ENCODE peak calls at places on chromosomes 13 and 19, in eight cellular contexts. Y is esophagus squamous epithelium, Z is brain microvascular endothelial cell, E is fibroblast of lung, X is heart right ventricle, G is right cardiac atrium, U is transverse colon, V is left ventricle myocardium inferior. H is an unnamed sample. For H3K27me3, the result is how much of the 10 kb centered on the place peaks cover.

GRCh38 chr19:51359294-51359693 is 6.9 kb downstream of the ETFB start:
- DNase-seq in Z (peak), V (no peak), G (no peak), E (peak), X (no peak), U (no peak), Y (no peak), H (no peak)

GRCh38 chr19:47720669-47721068 is 7.4 kb downstream of the EHD2 start:
- DNase-seq in G (no peak), U (no peak), Z (no peak), X (no peak), V (no peak), Y (no peak), E (no peak), H (no peak)

GRCh38 chr19:29477831-29478577 is 47.8 kb upstream of the VSTM2B start:
- DNase-seq in U (no peak), G (no peak), V (no peak), Y (no peak), Z (no peak), E (no peak), X (no peak), H (no peak)

GRCh38 chr13:32246468-32246867 is 68.7 kb downstream of the ZAR1L start:
- DNase-seq in E (peak), Y (no peak), U (peak), G (peak), Z (peak), X (peak), V (peak), H (peak)

GRCh38 chr13:82747948-82748347 is 1134.3 kb downstream of the SLITRK1 start:
- DNase-seq in Z (no peak), V (no peak), U (no peak), G (no peak), E (peak), Y (no peak), X (no peak), H (no peak)

GRCh38 chr13:51619614-51620013 is 35.4 kb downstream of the WDFY2 start:
- DNase-seq in Y (no peak), V (no peak), U (no peak), Z (peak), G (no peak), E (peak), X (no peak), H (no peak)

GRCh38 chr13:113875829-113876228 is 12.0 kb upstream of the GAS6 start:
- DNase-seq in U (no peak), V (no peak), Y (no peak), E (no peak), Z (no peak), G (no peak), X (no peak), H (no peak)

GRCh38 chr13:37701306-37701705 is 102.7 kb upstream of the POSTN start:
- DNase-seq in E (peak), U (no peak), Z (peak), G (no peak), X (no peak), Y (no peak), V (no peak), H (no peak)

GRCh38 chr19:19457691-19458090 is 52.2 kb downstream of the GATAD2A start:
- DNase-seq in G (no peak), Y (no peak), V (no peak), U (no peak), E (no peak), X (no peak), Z (no peak), H (no peak)

GRCh38 chr13:109744512-109745051 is 41.8 kb downstream of the IRS2 start:
- DNase-seq in E (peak), Y (no peak), X (no peak), V (peak), G (no peak), U (peak), Z (peak), H (no peak)

GRCh38 chr19:52331757-52332156 is 4.3 kb upstream of the ZNF610 start:
- DNase-seq in U (no peak), Y (no peak), E (peak), V (no peak), Z (no peak), G (no peak), X (no peak), H (no peak)

GRCh38 chr19:14786421-14786851 is 8.1 kb upstream of the ADGRE2 start:
- DNase-seq in V (no peak), E (peak), U (no peak), X (peak), Y (no peak), Z (no peak), G (no peak), H (no peak)

GRCh38 chr13:97226013-97226412 is 3.9 kb downstream of the MBNL2 start:
- DNase-seq in U (no peak), Y (no peak), Z (no peak), V (no peak), X (no peak), E (no peak), G (peak), H (no peak)

GRCh38 chr13:54563286-54563685 is 1534.7 kb downstream of the OLFM4 start:
- DNase-seq in V (no peak), Y (no peak), Z (no peak), G (no peak), U (no peak), E (no peak), X (no peak), H (no peak)

GRCh38 chr19:17209126-17210036 is 5.8 kb upstream of the USE1 start:
- DNase-seq in Y (no peak), Z (no peak), X (no peak), G (no peak), U (peak), V (no peak), E (peak), H (no peak)

GRCh38 chr13:98536729-98537128 is 40.2 kb downstream of the STK24 start:
- DNase-seq in X (no peak), U (no peak), E (no peak), Y (no peak), G (peak), Z (no peak), V (no peak), H (no peak)

GRCh38 chr13:28474491-28475134 is 20.3 kb downstream of the FLT1 start:
- DNase-seq in X (no peak), U (no peak), V (no peak), Y (no peak), E (no peak), G (no peak), Z (no peak), H (no peak)

GRCh38 chr13:48233886-48234488 is 981 bp downstream of the ITM2B start:
- DNase-seq in X (no peak), E (peak), G (no peak), Z (no peak), U (no peak), V (no peak), Y (no peak), H (no peak)

GRCh38 chr19:48635966-48636858 is 967 bp downstream of the DBP start:
- DNase-seq in G (peak), V (no peak), E (no peak), X (no peak), U (peak), Z (no peak), Y (no peak), H (peak)

GRCh38 chr13:32232263-32232662 is 82.9 kb downstream of the ZAR1L start:
- DNase-seq in G (no peak), V (no peak), E (no peak), Y (no peak), U (no peak), Z (no peak), X (no peak), H (no peak)

GRCh38 chr19:49058592-49058991 is 1.0 kb upstream of the CGB7 start:
- DNase-seq in Z (peak), G (no peak), X (no peak), U (no peak), E (no peak), V (no peak), Y (no peak), H (no peak)

GRCh38 chr13:40171566-40171965 is 494.9 kb downstream of the FOXO1 start:
- DNase-seq in X (no peak), E (no peak), Z (no peak), Y (no peak), U (no peak), G (no peak), V (no peak), H (no peak)

GRCh38 chr13:23427342-23428182 is 5.9 kb downstream of the SACS start:
- DNase-seq in V (no peak), E (peak), Z (peak), Y (no peak), X (no peak), U (peak), G (peak), H (peak)

GRCh38 chr13:98232456-98232855 is 55.4 kb upstream of the RNF113B start:
- DNase-seq in V (no peak), X (no peak), Y (no peak), G (no peak), E (no peak), U (no peak), Z (no peak), H (no peak)

GRCh38 chr19:10246511-10246910 is 5.5 kb upstream of the MRPL4 start:
- DNase-seq in Z (no peak), E (no peak), U (no peak), G (no peak), V (no peak), X (no peak), Y (no peak), H (no peak)

GRCh38 chr19:10353793-10354391 is 14.5 kb upstream of the ICAM3 start:
- DNase-seq in X (peak), Z (peak), G (peak), E (peak), V (peak), U (peak), Y (no peak), H (no peak)

GRCh38 chr19:20840371-20840770 is 64.3 kb downstream of the ZNF66 start:
- DNase-seq in Z (no peak), V (no peak), G (no peak), E (no peak), U (no peak), Y (no peak), X (no peak), H (no peak)

GRCh38 chr13:113273856-113274590 is 23.0 kb upstream of the LAMP1 start:
- DNase-seq in E (peak), V (no peak), G (no peak), Z (peak), X (no peak), U (no peak), Y (no peak), H (no peak)

GRCh38 chr13:94542917-94543316 is 53.0 kb downstream of the TGDS start:
- DNase-seq in Z (no peak), Y (no peak), E (no peak), G (no peak), V (no peak), X (no peak), U (no peak), H (no peak)

GRCh38 chr19:45505151-45505995 is 1.9 kb upstream of the VASP start:
- DNase-seq in U (no peak), G (peak), Y (no peak), V (no peak), E (no peak), Z (peak), X (no peak), H (no peak)

GRCh38 chr13:34405410-34405809 is 536.7 kb upstream of the NBEA start:
- DNase-seq in V (no peak), Y (no peak), G (no peak), Z (no peak), X (no peak), U (no peak), E (no peak), H (no peak)
- H3K27me3 ChIP-seq in V (under half), Y (under half), G (under half), Z (under half), X (under half), U (under half), E (under half), H (under half)

GRCh38 chr19:8126511-8126910 is 22.9 kb downstream of the FBN3 start:
- DNase-seq in X (no peak), G (peak), Z (no peak), V (no peak), Y (no peak), E (no peak), U (no peak), H (no peak)

GRCh38 chr19:8123683-8124082 is 25.7 kb downstream of the FBN3 start:
- DNase-seq in G (peak), V (no peak), Y (no peak), U (no peak), X (no peak), E (no peak), Z (no peak), H (no peak)

GRCh38 chr19:8127311-8127710 is 22.1 kb downstream of the FBN3 start:
- DNase-seq in E (no peak), U (no peak), Z (no peak), G (no peak), V (no peak), Y (no peak), X (no peak), H (no peak)

GRCh38 chr19:8128551-8128950 is 20.8 kb downstream of the FBN3 start:
- DNase-seq in Z (no peak), U (no peak), V (no peak), Y (no peak), X (no peak), E (no peak), G (no peak), H (no peak)

GRCh38 chr19:8126008-8126407 is 23.4 kb downstream of the FBN3 start:
- DNase-seq in E (no peak), U (no peak), Z (no peak), V (no peak), X (no peak), Y (no peak), G (peak), H (no peak)
- H3K27me3 ChIP-seq in E (under half), U (under half), Z (under half), V (half or more), X (under half), Y (under half), G (under half), H (under half)

GRCh38 chr19:279656-280055 is 11.5 kb downstream of the PLPP2 start:
- DNase-seq in X (no peak), G (no peak), Z (no peak), E (no peak), Y (no peak), V (no peak), U (no peak), H (no peak)

GRCh38 chr19:281992-282391 is 9.2 kb downstream of the PLPP2 start:
- DNase-seq in X (no peak), U (no peak), G (no peak), E (no peak), Y (no peak), Z (no peak), V (no peak), H (no peak)

GRCh38 chr19:280541-281007 is 10.6 kb downstream of the PLPP2 start:
- DNase-seq in G (no peak), U (no peak), V (no peak), E (no peak), X (no peak), Z (no peak), Y (no peak), H (no peak)

GRCh38 chr19:282501-282900 is 8.7 kb downstream of the PLPP2 start:
- DNase-seq in V (no peak), X (no peak), G (no peak), U (no peak), Z (no peak), Y (no peak), E (no peak), H (no peak)

DNA sequence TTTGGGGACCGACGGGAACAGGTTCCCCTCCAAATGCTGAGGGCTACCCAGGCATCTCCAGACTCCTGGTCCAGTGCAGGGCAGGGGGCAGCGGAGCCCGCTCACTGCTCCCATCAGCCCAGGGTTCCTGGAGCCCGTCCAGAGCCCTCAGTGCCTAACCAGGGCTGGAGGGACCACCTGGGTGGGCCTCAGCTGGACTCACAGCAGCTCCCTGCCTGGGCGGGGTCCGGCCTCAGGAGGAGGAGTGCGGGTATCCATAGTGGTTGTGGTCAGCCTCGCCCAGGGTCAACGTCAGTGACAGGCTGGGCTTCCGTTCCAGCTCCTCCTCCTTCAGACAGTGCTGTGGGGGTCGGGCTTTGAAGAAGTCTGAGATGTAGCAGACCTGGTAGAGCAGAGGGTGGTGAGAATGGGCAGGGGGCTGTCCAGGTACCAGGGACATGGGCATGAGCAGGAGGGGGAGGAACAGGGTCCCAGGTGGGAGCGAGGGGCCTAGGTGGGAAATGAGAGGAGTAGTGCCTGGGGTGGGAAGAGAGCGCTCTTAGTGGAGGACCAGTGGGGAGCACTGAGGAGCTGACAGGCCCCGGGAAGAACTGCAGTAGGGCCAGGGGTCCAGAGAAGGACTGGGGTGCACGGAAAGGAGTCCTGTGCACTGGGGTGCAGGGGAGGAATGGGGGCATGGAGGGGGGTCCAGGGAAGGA is 9.9 kb downstream of the PLPP2 start:
- DNase-seq in G (no peak), V (no peak), E (no peak), Z (no peak), U (no peak), X (no peak), Y (no peak), H (no peak)
- H3K27me3 ChIP-seq in G (under half), V (half or more), E (under half), Z (under half), U (under half), X (under half), Y (under half), H (under half)

GRCh38 chr19:12987781-12988180 is 7.5 kb upstream of the NFIX start:
- DNase-seq in V (no peak), Y (no peak), X (no peak), Z (no peak), U (no peak), E (no peak), G (no peak), H (no peak)
- H3K27me3 ChIP-seq in V (under half), Y (under half), X (under half), Z (under half), U (under half), E (under half), G (under half), H (under half)

DNA sequence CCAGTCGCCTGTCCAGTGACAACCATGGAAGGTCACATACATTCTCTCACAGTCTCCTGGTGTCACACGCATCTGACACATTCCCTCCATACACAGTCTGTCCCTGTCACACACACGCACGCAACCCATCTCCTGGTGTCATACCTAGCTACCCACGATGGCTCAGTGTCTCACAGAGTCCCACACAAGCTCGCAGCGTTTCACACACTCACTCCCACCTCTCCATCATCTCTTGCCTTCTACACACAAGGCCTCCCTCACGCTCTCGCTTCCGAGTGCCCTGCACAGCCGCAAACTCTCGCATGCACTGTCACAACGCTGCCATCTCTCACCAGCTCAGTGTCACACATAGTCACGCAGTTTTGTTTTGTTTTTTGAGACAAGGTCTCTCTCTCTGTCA is 1.2 kb upstream of the GNG8 start:
- DNase-seq in V (no peak), E (no peak), G (peak), U (no peak), X (no peak), Y (no peak), Z (no peak), H (no peak)
- H3K27me3 ChIP-seq in V (half or more), E (under half), G (under half), U (half or more), X (under half), Y (under half), Z (under half), H (under half)

DNA sequence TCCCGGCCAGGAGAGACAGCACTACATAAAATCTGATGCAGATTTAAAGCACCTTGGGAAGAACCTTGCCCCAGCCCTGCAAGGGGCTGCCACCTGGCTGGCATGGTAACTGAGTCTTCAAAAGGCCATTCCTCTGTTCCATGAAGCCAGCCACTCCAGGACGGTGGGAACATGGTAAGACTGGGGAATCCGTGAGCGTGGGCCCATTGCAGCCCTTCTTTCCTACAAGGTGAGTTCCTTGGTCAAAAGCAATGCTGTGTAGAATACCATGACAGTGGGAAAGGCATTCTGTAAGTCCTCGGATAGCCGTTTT is 121.3 kb downstream of the SOX1 start:
- DNase-seq in Z (no peak), G (no peak), X (no peak), Y (no peak), E (no peak), U (no peak), V (no peak), H (no peak)
- H3K27me3 ChIP-seq in Z (under half), G (under half), X (under half), Y (under half), E (under half), U (under half), V (under half), H (under half)

GRCh38 chr13:24745516-24745860 is 18.5 kb upstream of the RNF17 start:
- DNase-seq in X (no peak), G (no peak), Z (no peak), U (no peak), V (no peak), Y (no peak), E (no peak), H (no peak)

GRCh38 chr13:24745861-24746617 is 17.9 kb upstream of the RNF17 start:
- DNase-seq in E (no peak), U (no peak), Z (no peak), X (no peak), V (no peak), G (no peak), Y (no peak), H (no peak)

GRCh38 chr13:24742294-24742693 is 21.7 kb upstream of the RNF17 start:
- DNase-seq in U (no peak), Z (no peak), X (no peak), G (no peak), Y (no peak), V (no peak), E (no peak), H (no peak)

GRCh38 chr13:24742986-24743385 is 21.0 kb upstream of the RNF17 start:
- DNase-seq in Z (no peak), V (no peak), Y (no peak), X (no peak), U (no peak), E (no peak), G (no peak), H (no peak)

GRCh38 chr13:24744247-24744646 is 19.7 kb upstream of the RNF17 start:
- DNase-seq in Z (no peak), X (no peak), V (no peak), E (no peak), U (no peak), Y (no peak), G (no peak), H (no peak)
- H3K27me3 ChIP-seq in Z (under half), X (half or more), V (half or more), E (under half), U (under half), Y (under half), G (under half), H (under half)

GRCh38 chr13:99963832-99964339 is 7.7 kb downstream of the ZIC5 start:
- DNase-seq in U (no peak), Z (no peak), G (no peak), Y (no peak), V (no peak), E (no peak), X (no peak), H (peak)

GRCh38 chr13:99962242-99962641 is 9.3 kb downstream of the ZIC5 start:
- DNase-seq in Z (no peak), U (no peak), X (no peak), Y (no peak), G (no peak), V (no peak), E (no peak), H (no peak)

GRCh38 chr13:99959538-99960230 is 11.9 kb downstream of the ZIC5 start:
- DNase-seq in Z (no peak), G (no peak), X (no peak), V (no peak), Y (no peak), E (no peak), U (no peak), H (no peak)

GRCh38 chr13:99960663-99961440 is 10.7 kb downstream of the ZIC5 start:
- DNase-seq in Z (no peak), X (no peak), E (no peak), G (no peak), V (no peak), U (no peak), Y (no peak), H (peak)

DNA sequence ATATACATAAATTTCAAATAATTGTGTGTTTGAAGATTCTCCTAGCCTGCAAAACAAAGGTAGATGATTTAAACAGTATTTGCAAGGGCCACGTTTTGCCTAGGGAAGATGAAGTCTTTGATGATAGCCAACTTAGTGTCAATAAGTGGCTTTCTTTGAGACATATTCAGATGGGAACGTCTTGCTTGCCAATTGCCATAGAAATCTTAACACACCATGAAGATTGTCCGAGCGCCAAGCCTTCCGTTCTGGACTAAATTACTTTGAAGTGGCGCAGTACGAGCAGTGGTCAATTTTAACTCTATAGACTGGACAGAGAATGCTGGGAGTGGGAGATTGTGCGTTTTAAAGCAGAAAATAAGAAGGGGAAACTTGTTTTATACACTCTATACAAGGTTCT is 9.9 kb downstream of the ZIC5 start:
- DNase-seq in U (no peak), Z (no peak), G (no peak), E (no peak), Y (no peak), X (no peak), V (no peak), H (no peak)
- H3K27me3 ChIP-seq in U (half or more), Z (under half), G (under half), E (half or more), Y (half or more), X (half or more), V (half or more), H (under half)